ENCODE peak calls at places on chromosomes 3 and 15, in eight cellular contexts. V is GM12865, W is endodermal cell, N is BJ, B is astrocyte of the spinal cord, R is retinal pigment epithelial cell, X is breast epithelium, T is psoas muscle. J is an unnamed sample.

GRCh38 chr3:185746470-185746869 is 78.4 kb downstream of the IGF2BP2 start:
- DNase-seq in R (no peak), B (no peak), T (no peak), N (no peak), W (peak; percentile 38), V (no peak), X (no peak), J (no peak)

GRCh38 chr3:45426161-45426560 is 37.8 kb downstream of the LARS2 start:
- DNase-seq in T (no peak), X (no peak), N (no peak), R (no peak), V (no peak), B (no peak), W (peak; percentile 83), J (no peak)

GRCh38 chr3:101454629-101455028 is 58.4 kb downstream of the SENP7 start:
- DNase-seq in V (no peak), N (no peak), W (no peak), X (no peak), R (no peak), B (no peak), T (no peak), J (no peak)

GRCh38 chr15:67322481-67322880 is 67.9 kb downstream of the IQCH start:
- DNase-seq in W (no peak), N (no peak), V (no peak), T (no peak), R (no peak), B (peak; percentile 9), X (no peak), J (peak; percentile 64)

GRCh38 chr3:52891164-52891563 is 6.2 kb downstream of the STIMATE start:
- DNase-seq in N (no peak), V (no peak), W (no peak), X (no peak), B (no peak), T (no peak), R (no peak), J (no peak)

GRCh38 chr3:187808466-187809291 is 63.4 kb upstream of the BCL6 start:
- DNase-seq in R (no peak), W (peak; percentile 57), B (no peak), X (peak; percentile 79), V (no peak), N (no peak), T (no peak), J (no peak)

GRCh38 chr3:197372076-197372661 is 73.8 kb upstream of the DLG1 start:
- DNase-seq in V (no peak), R (peak; percentile 74), T (no peak), X (peak; percentile 69), N (peak; percentile 88), W (no peak), B (peak; percentile 92), J (peak; percentile 87)

GRCh38 chr15:39360417-39360816 is 220.5 kb upstream of the THBS1 start:
- DNase-seq in T (no peak), W (no peak), R (no peak), V (no peak), B (no peak), X (no peak), N (no peak), J (peak; percentile 48)

GRCh38 chr15:75577401-75578205 is 1.5 kb downstream of the PTPN9 start:
- DNase-seq in T (no peak), B (peak; percentile 26), X (no peak), R (no peak), W (peak; percentile 50), N (no peak), V (peak; percentile 9), J (no peak)

GRCh38 chr15:52796228-52796521 is 6.0 kb upstream of the ONECUT1 start:
- DNase-seq in N (no peak), W (peak; percentile 49), X (no peak), V (no peak), B (no peak), T (no peak), R (no peak), J (no peak)

GRCh38 chr3:42530073-42530472 is 27.6 kb downstream of the VIPR1 start:
- DNase-seq in T (no peak), V (no peak), N (no peak), B (no peak), W (no peak), X (no peak), R (no peak), J (no peak)

GRCh38 chr3:171194965-171195364 is 168.4 kb upstream of the SLC2A2 start:
- DNase-seq in B (no peak), X (no peak), T (no peak), V (no peak), R (no peak), W (no peak), N (no peak), J (no peak)

GRCh38 chr15:80171787-80172186 is 19.0 kb downstream of the FAH start:
- DNase-seq in B (no peak), N (no peak), T (no peak), R (no peak), V (no peak), X (no peak), W (no peak), J (no peak)

GRCh38 chr3:50345586-50345985 is at the start of gene ZMYND10:
- DNase-seq in V (peak; percentile 78), T (peak; percentile 71), W (peak; percentile 94), R (no peak), B (peak; percentile 21), X (peak; percentile 60), N (no peak), J (peak; percentile 59)

GRCh38 chr3:14166877-14167605 is 11.4 kb downstream of the XPC start:
- DNase-seq in V (no peak), T (no peak), B (no peak), N (no peak), X (no peak), R (no peak), W (no peak), J (peak; percentile 56)

GRCh38 chr15:69794643-69795461 is 302.9 kb downstream of the TLE3 start:
- DNase-seq in T (peak; percentile 45), V (no peak), X (peak; percentile 76), R (no peak), B (peak; percentile 65), N (no peak), W (peak; percentile 65), J (peak; percentile 11)

GRCh38 chr15:100249096-100249815 is 92.5 kb downstream of the ADAMTS17 start:
- DNase-seq in R (no peak), V (no peak), T (no peak), W (peak; percentile 20), B (no peak), N (no peak), X (no peak), J (no peak)

GRCh38 chr15:71790081-71790480 is 20.3 kb upstream of the NR2E3 start:
- DNase-seq in V (no peak), B (peak; percentile 55), X (no peak), R (no peak), N (no peak), W (peak; percentile 44), T (no peak), J (no peak)

DNA sequence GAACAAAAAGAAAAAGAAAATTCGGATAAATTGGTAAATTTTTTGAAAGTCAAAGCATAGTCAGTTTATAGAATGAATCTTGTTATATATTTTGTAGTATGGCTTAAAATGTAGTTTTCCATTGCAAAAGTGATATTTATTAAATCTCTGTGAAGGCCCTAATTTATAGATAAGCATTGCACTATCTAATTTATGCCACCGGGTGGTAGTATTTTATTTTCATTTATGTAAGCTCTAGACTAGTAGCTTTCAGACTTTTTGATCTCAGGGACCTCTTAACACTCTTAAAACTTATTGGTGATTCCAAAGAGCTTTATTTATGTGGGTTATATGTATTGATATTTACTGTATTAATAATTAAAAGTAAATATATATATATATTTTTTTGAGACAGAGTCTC is 133.9 kb upstream of the LRRFIP2 start:
- DNase-seq in R (no peak), V (peak; percentile 23), W (no peak), N (no peak), X (no peak), T (no peak), B (peak; percentile 49), J (peak; percentile 42)
- TF ChIP-seq CTCF in R (peak; percentile 40), V (peak; percentile 28), W (peak; percentile 72), N (peak; percentile 17), X (no peak), T (peak; percentile 34), B (peak; percentile 39), J (peak; percentile 38)

DNA sequence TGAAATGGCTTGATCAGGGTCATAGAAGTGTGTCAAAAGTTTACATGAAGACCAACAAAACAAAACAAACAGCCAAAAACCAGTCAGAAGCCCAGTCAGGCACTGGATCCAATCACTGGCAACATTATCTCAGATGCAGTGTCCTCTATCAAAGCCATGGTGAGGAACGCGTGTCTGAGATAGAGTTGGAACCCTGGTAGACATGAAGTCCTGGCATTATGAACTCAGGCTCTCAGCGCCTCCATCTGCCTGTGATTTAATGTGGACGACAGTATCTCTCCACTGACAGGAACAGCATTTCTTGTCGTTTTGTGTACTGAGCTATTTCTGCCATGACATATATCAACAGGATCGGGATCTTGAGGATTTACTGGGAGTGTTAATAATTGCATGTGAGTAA is 1120.1 kb downstream of the IGSF11 start:
- DNase-seq in N (no peak), V (no peak), W (no peak), B (no peak), R (no peak), T (no peak), X (no peak), J (no peak)
- H3K4me3 ChIP-seq in N (no peak overlapping the region), V (no peak overlapping the region), W (no peak overlapping the region), B (no peak overlapping the region), R (no peak overlapping the region), T (no peak overlapping the region), X (no peak overlapping the region), J (no peak overlapping the region)

GRCh38 chr3:55412580-55412979 is 74.5 kb downstream of the WNT5A start:
- DNase-seq in X (no peak), W (no peak), V (no peak), R (no peak), T (no peak), B (no peak), N (no peak), J (no peak)

GRCh38 chr3:55413236-55413635 is 73.9 kb downstream of the WNT5A start:
- DNase-seq in B (no peak), V (no peak), N (no peak), R (no peak), W (no peak), X (no peak), T (no peak), J (no peak)

GRCh38 chr3:55417211-55417610 is 69.9 kb downstream of the WNT5A start:
- DNase-seq in X (no peak), T (no peak), V (no peak), W (no peak), R (no peak), B (no peak), N (no peak), J (no peak)

GRCh38 chr3:55416381-55416821 is 70.7 kb downstream of the WNT5A start:
- DNase-seq in X (no peak), T (no peak), B (peak; percentile 85), W (no peak), V (no peak), R (peak; percentile 24), N (peak; percentile 72), J (peak; percentile 91)
- TF ChIP-seq CTCF in X (no peak), T (no peak), B (no peak), W (no peak), V (no peak), R (no peak), N (no peak), J (no peak)

DNA sequence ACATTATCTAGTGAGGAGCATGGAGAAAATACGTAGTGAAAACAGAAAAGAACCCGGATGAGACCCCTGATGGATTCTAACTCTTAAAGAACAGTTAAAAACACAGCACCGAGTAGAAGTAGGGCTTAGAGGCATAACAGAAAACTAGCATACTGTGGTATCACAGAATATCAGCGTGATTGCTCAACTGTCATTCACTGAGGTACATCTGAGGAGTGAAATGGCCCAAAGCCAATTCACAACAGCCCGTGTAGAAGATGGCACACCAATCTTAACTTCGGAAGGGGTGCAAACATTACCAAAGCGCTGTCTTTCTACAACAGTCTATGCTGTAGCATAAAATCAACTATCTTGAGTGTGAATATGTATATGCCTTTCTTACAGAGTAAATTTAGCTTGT is 1.8 kb downstream of the CLASP2 start:
- DNase-seq in X (no peak), V (no peak), B (peak; percentile 3), N (no peak), W (no peak), T (no peak), R (no peak), J (no peak)
- H3K4me3 ChIP-seq in X (peak overlapping the region; percentile 91), V (no peak overlapping the region), B (no peak overlapping the region), N (no peak overlapping the region), W (peak overlapping the region; percentile 99), T (peak overlapping the region; percentile 81), R (peak overlapping the region; percentile 76), J (peak overlapping the region; percentile 77)